ENCODE peak calls at places on chromosomes 12 and 14, in ten cellular contexts. One of them, this sample, is unnamed.

GRCh38 chr12:100920493-100920892 is 125.9 kb downstream of the ANO4 start:
- DNase-seq in iPS-NIHi11: no peak
- DNase-seq in GM20000: no peak
- DNase-seq in transverse colon: no peak
- DNase-seq in naive B cell: no peak
- DNase-seq in GM18507: no peak
- DNase-seq in NCI-H1694: no peak
- DNase-seq in left ventricle myocardium inferior: no peak
- DNase-seq in fibroblast of mammary gland: no peak
- DNase-seq in GM12892: no peak
- DNase-seq in this sample: no peak

GRCh38 chr14:60931206-60931605 is 49.7 kb downstream of the TRMT5 start:
- DNase-seq in iPS-NIHi11: no peak
- DNase-seq in fibroblast of mammary gland: no peak
- DNase-seq in naive B cell: no peak
- DNase-seq in GM12892: no peak
- DNase-seq in transverse colon: no peak
- DNase-seq in NCI-H1694: peak
- DNase-seq in GM18507: no peak
- DNase-seq in GM20000: no peak
- DNase-seq in left ventricle myocardium inferior: no peak
- DNase-seq in this sample: no peak

GRCh38 chr14:57732886-57733285 is 133.0 kb downstream of the SLC35F4 start:
- DNase-seq in iPS-NIHi11: no peak
- DNase-seq in transverse colon: no peak
- DNase-seq in GM18507: no peak
- DNase-seq in GM12892: no peak
- DNase-seq in NCI-H1694: peak
- DNase-seq in naive B cell: no peak
- DNase-seq in left ventricle myocardium inferior: no peak
- DNase-seq in fibroblast of mammary gland: peak
- DNase-seq in GM20000: no peak
- DNase-seq in this sample: peak

GRCh38 chr12:26233620-26234019 is 38.2 kb downstream of the SSPN start:
- DNase-seq in GM20000: no peak
- DNase-seq in NCI-H1694: no peak
- DNase-seq in GM18507: no peak
- DNase-seq in fibroblast of mammary gland: peak
- DNase-seq in left ventricle myocardium inferior: no peak
- DNase-seq in iPS-NIHi11: no peak
- DNase-seq in naive B cell: no peak
- DNase-seq in GM12892: no peak
- DNase-seq in transverse colon: no peak
- DNase-seq in this sample: peak

GRCh38 chr12:23350808-23351207 is 598.7 kb downstream of the SOX5 start:
- DNase-seq in NCI-H1694: no peak
- DNase-seq in left ventricle myocardium inferior: no peak
- DNase-seq in fibroblast of mammary gland: no peak
- DNase-seq in transverse colon: no peak
- DNase-seq in naive B cell: no peak
- DNase-seq in GM12892: no peak
- DNase-seq in GM20000: peak
- DNase-seq in GM18507: no peak
- DNase-seq in iPS-NIHi11: no peak
- DNase-seq in this sample: no peak

GRCh38 chr14:68703093-68703492 is 89.8 kb downstream of the ZFP36L1 start:
- DNase-seq in left ventricle myocardium inferior: no peak
- DNase-seq in GM12892: no peak
- DNase-seq in GM20000: no peak
- DNase-seq in transverse colon: no peak
- DNase-seq in iPS-NIHi11: no peak
- DNase-seq in fibroblast of mammary gland: peak
- DNase-seq in naive B cell: no peak
- DNase-seq in NCI-H1694: no peak
- DNase-seq in GM18507: no peak
- DNase-seq in this sample: peak

GRCh38 chr14:68951800-68952540 is 27.1 kb downstream of the ACTN1 start:
- DNase-seq in iPS-NIHi11: no peak
- DNase-seq in left ventricle myocardium inferior: peak
- DNase-seq in GM18507: no peak
- DNase-seq in naive B cell: no peak
- DNase-seq in NCI-H1694: no peak
- DNase-seq in transverse colon: no peak
- DNase-seq in GM20000: no peak
- DNase-seq in GM12892: no peak
- DNase-seq in fibroblast of mammary gland: no peak
- DNase-seq in this sample: no peak

GRCh38 chr14:93016275-93016845 is 93.4 kb downstream of the CHGA start:
- DNase-seq in naive B cell: no peak
- DNase-seq in GM20000: no peak
- DNase-seq in transverse colon: no peak
- DNase-seq in left ventricle myocardium inferior: no peak
- DNase-seq in NCI-H1694: no peak
- DNase-seq in GM18507: no peak
- DNase-seq in iPS-NIHi11: no peak
- DNase-seq in fibroblast of mammary gland: no peak
- DNase-seq in GM12892: no peak
- DNase-seq in this sample: no peak

GRCh38 chr12:79409562-79409961 is 281.2 kb downstream of the PAWR start:
- DNase-seq in transverse colon: no peak
- DNase-seq in iPS-NIHi11: peak
- DNase-seq in fibroblast of mammary gland: peak
- DNase-seq in left ventricle myocardium inferior: no peak
- DNase-seq in GM12892: no peak
- DNase-seq in GM18507: no peak
- DNase-seq in GM20000: no peak
- DNase-seq in NCI-H1694: no peak
- DNase-seq in naive B cell: no peak
- DNase-seq in this sample: peak

GRCh38 chr12:24803406-24804245 is 145.3 kb downstream of the BCAT1 start:
- DNase-seq in left ventricle myocardium inferior: no peak
- DNase-seq in naive B cell: no peak
- DNase-seq in iPS-NIHi11: no peak
- DNase-seq in transverse colon: no peak
- DNase-seq in NCI-H1694: no peak
- DNase-seq in GM20000: no peak
- DNase-seq in GM18507: no peak
- DNase-seq in GM12892: no peak
- DNase-seq in fibroblast of mammary gland: no peak
- DNase-seq in this sample: no peak

GRCh38 chr12:47094804-47095203 is 15.0 kb upstream of the AMIGO2 start:
- DNase-seq in GM12892: no peak
- DNase-seq in NCI-H1694: no peak
- DNase-seq in fibroblast of mammary gland: no peak
- DNase-seq in GM20000: no peak
- DNase-seq in transverse colon: no peak
- DNase-seq in GM18507: no peak
- DNase-seq in left ventricle myocardium inferior: no peak
- DNase-seq in iPS-NIHi11: no peak
- DNase-seq in naive B cell: no peak
- DNase-seq in this sample: no peak

GRCh38 chr12:71730936-71731335 is 23.7 kb upstream of the RAB21 start:
- DNase-seq in GM18507: no peak
- DNase-seq in naive B cell: no peak
- DNase-seq in transverse colon: no peak
- DNase-seq in GM12892: no peak
- DNase-seq in NCI-H1694: no peak
- DNase-seq in iPS-NIHi11: no peak
- DNase-seq in GM20000: no peak
- DNase-seq in left ventricle myocardium inferior: no peak
- DNase-seq in fibroblast of mammary gland: peak
- DNase-seq in this sample: no peak

GRCh38 chr12:6335451-6336078 is 6.3 kb downstream of the TNFRSF1A start:
- DNase-seq in GM12892: peak
- DNase-seq in naive B cell: peak
- DNase-seq in GM20000: peak
- DNase-seq in GM18507: peak
- DNase-seq in left ventricle myocardium inferior: peak
- DNase-seq in iPS-NIHi11: peak
- DNase-seq in transverse colon: peak
- DNase-seq in fibroblast of mammary gland: peak
- DNase-seq in NCI-H1694: no peak
- DNase-seq in this sample: peak

GRCh38 chr14:105582639-105583038 is 56.3 kb downstream of the TMEM121 start:
- DNase-seq in left ventricle myocardium inferior: no peak
- DNase-seq in GM12892: peak
- DNase-seq in iPS-NIHi11: no peak
- DNase-seq in fibroblast of mammary gland: no peak
- DNase-seq in NCI-H1694: no peak
- DNase-seq in GM18507: no peak
- DNase-seq in transverse colon: peak
- DNase-seq in naive B cell: no peak
- DNase-seq in GM20000: peak
- DNase-seq in this sample: peak

GRCh38 chr14:102605026-102605425 is 12.6 kb downstream of the RCOR1 start:
- DNase-seq in transverse colon: no peak
- DNase-seq in GM20000: no peak
- DNase-seq in naive B cell: no peak
- DNase-seq in GM18507: no peak
- DNase-seq in NCI-H1694: no peak
- DNase-seq in iPS-NIHi11: no peak
- DNase-seq in fibroblast of mammary gland: no peak
- DNase-seq in GM12892: no peak
- DNase-seq in left ventricle myocardium inferior: no peak
- DNase-seq in this sample: no peak

GRCh38 chr12:48542300-48542928 is 17.0 kb downstream of the OR8S1 start:
- DNase-seq in left ventricle myocardium inferior: no peak
- DNase-seq in GM18507: no peak
- DNase-seq in NCI-H1694: no peak
- DNase-seq in GM20000: peak
- DNase-seq in iPS-NIHi11: peak
- DNase-seq in transverse colon: peak
- DNase-seq in naive B cell: no peak
- DNase-seq in fibroblast of mammary gland: peak
- DNase-seq in GM12892: no peak
- DNase-seq in this sample: peak

GRCh38 chr14:76203086-76204001 is 51.6 kb downstream of the GPATCH2L start:
- DNase-seq in NCI-H1694: no peak
- DNase-seq in left ventricle myocardium inferior: no peak
- DNase-seq in transverse colon: no peak
- DNase-seq in iPS-NIHi11: no peak
- DNase-seq in naive B cell: no peak
- DNase-seq in GM20000: peak
- DNase-seq in fibroblast of mammary gland: peak
- DNase-seq in GM12892: no peak
- DNase-seq in GM18507: no peak
- DNase-seq in this sample: peak

GRCh38 chr12:116372815-116373214 is 95.3 kb upstream of the MED13L start:
- DNase-seq in iPS-NIHi11: no peak
- DNase-seq in NCI-H1694: no peak
- DNase-seq in transverse colon: no peak
- DNase-seq in left ventricle myocardium inferior: no peak
- DNase-seq in GM18507: no peak
- DNase-seq in fibroblast of mammary gland: no peak
- DNase-seq in GM20000: no peak
- DNase-seq in GM12892: no peak
- DNase-seq in naive B cell: no peak
- DNase-seq in this sample: no peak

GRCh38 chr12:88393017-88393767 is 187.1 kb downstream of the KITLG start:
- DNase-seq in left ventricle myocardium inferior: no peak
- DNase-seq in naive B cell: no peak
- DNase-seq in GM20000: peak
- DNase-seq in GM12892: no peak
- DNase-seq in iPS-NIHi11: peak
- DNase-seq in transverse colon: no peak
- DNase-seq in fibroblast of mammary gland: peak
- DNase-seq in GM18507: no peak
- DNase-seq in NCI-H1694: peak
- DNase-seq in this sample: no peak

GRCh38 chr14:22472466-22472865 is 116.6 kb downstream of the DAD1 start:
- DNase-seq in iPS-NIHi11: no peak
- DNase-seq in naive B cell: no peak
- DNase-seq in GM12892: no peak
- DNase-seq in left ventricle myocardium inferior: no peak
- DNase-seq in GM20000: no peak
- DNase-seq in NCI-H1694: no peak
- DNase-seq in transverse colon: no peak
- DNase-seq in GM18507: no peak
- DNase-seq in fibroblast of mammary gland: no peak
- DNase-seq in this sample: no peak

GRCh38 chr12:87259405-87259804 is 769.8 kb downstream of the C12orf50 start:
- DNase-seq in GM12892: no peak
- DNase-seq in GM20000: no peak
- DNase-seq in fibroblast of mammary gland: no peak
- DNase-seq in naive B cell: no peak
- DNase-seq in left ventricle myocardium inferior: no peak
- DNase-seq in iPS-NIHi11: no peak
- DNase-seq in NCI-H1694: no peak
- DNase-seq in transverse colon: no peak
- DNase-seq in GM18507: no peak
- DNase-seq in this sample: no peak

GRCh38 chr12:70165450-70165849 is 77.8 kb upstream of the CNOT2 start:
- DNase-seq in transverse colon: no peak
- DNase-seq in GM18507: no peak
- DNase-seq in iPS-NIHi11: no peak
- DNase-seq in GM20000: no peak
- DNase-seq in GM12892: no peak
- DNase-seq in fibroblast of mammary gland: no peak
- DNase-seq in NCI-H1694: no peak
- DNase-seq in naive B cell: no peak
- DNase-seq in left ventricle myocardium inferior: no peak
- DNase-seq in this sample: no peak

GRCh38 chr14:67129768-67130167 is 59.5 kb upstream of the GARIN2 start:
- DNase-seq in NCI-H1694: no peak
- DNase-seq in fibroblast of mammary gland: no peak
- DNase-seq in GM20000: no peak
- DNase-seq in naive B cell: no peak
- DNase-seq in GM18507: no peak
- DNase-seq in transverse colon: no peak
- DNase-seq in left ventricle myocardium inferior: no peak
- DNase-seq in iPS-NIHi11: no peak
- DNase-seq in GM12892: no peak
- DNase-seq in this sample: no peak

GRCh38 chr12:14769462-14769836 is 33.8 kb downstream of the WBP11 start:
- DNase-seq in GM20000: peak
- DNase-seq in NCI-H1694: no peak
- DNase-seq in iPS-NIHi11: peak
- DNase-seq in transverse colon: peak
- DNase-seq in fibroblast of mammary gland: peak
- DNase-seq in GM12892: peak
- DNase-seq in GM18507: no peak
- DNase-seq in left ventricle myocardium inferior: peak
- DNase-seq in naive B cell: no peak
- DNase-seq in this sample: peak

GRCh38 chr14:65462411-65462810 is 49.9 kb downstream of the FUT8 start:
- DNase-seq in transverse colon: no peak
- DNase-seq in iPS-NIHi11: no peak
- DNase-seq in left ventricle myocardium inferior: no peak
- DNase-seq in GM20000: peak
- DNase-seq in NCI-H1694: no peak
- DNase-seq in fibroblast of mammary gland: peak
- DNase-seq in naive B cell: no peak
- DNase-seq in GM12892: no peak
- DNase-seq in GM18507: peak
- DNase-seq in this sample: peak

GRCh38 chr14:65071544-65071943 is 30.8 kb downstream of the MAX start:
- DNase-seq in naive B cell: no peak
- DNase-seq in left ventricle myocardium inferior: no peak
- DNase-seq in GM12892: no peak
- DNase-seq in GM20000: no peak
- DNase-seq in NCI-H1694: no peak
- DNase-seq in iPS-NIHi11: no peak
- DNase-seq in transverse colon: no peak
- DNase-seq in fibroblast of mammary gland: no peak
- DNase-seq in GM18507: no peak
- DNase-seq in this sample: no peak

GRCh38 chr12:75308279-75308678 is 21.8 kb downstream of the CAPS2 start:
- DNase-seq in transverse colon: no peak
- DNase-seq in naive B cell: no peak
- DNase-seq in GM20000: no peak
- DNase-seq in iPS-NIHi11: no peak
- DNase-seq in GM12892: no peak
- DNase-seq in GM18507: no peak
- DNase-seq in fibroblast of mammary gland: peak
- DNase-seq in left ventricle myocardium inferior: no peak
- DNase-seq in NCI-H1694: no peak
- DNase-seq in this sample: no peak

GRCh38 chr12:114408415-114408814 is 2.5 kb upstream of the TBX5 start:
- DNase-seq in fibroblast of mammary gland: no peak
- DNase-seq in NCI-H1694: no peak
- DNase-seq in left ventricle myocardium inferior: no peak
- DNase-seq in transverse colon: no peak
- DNase-seq in naive B cell: no peak
- DNase-seq in iPS-NIHi11: no peak
- DNase-seq in GM12892: no peak
- DNase-seq in GM20000: no peak
- DNase-seq in GM18507: no peak
- DNase-seq in this sample: no peak